ENCODE peak calls at places on chromosome 5, in six cellular contexts. S is left cardiac atrium; J is WTC11; G is activated CD8-positive, alpha-beta T cell treated with anti-CD3 and anti-CD28 coated beads, Interleukin-2, amount 10 ng/mL, durations not matched to agents 7 days and 5 days; P is aorta; Y is activated CD8-positive, alpha-beta memory T cell treated with anti-CD3 and anti-CD28 coated beads, Interleukin-2, amount 10 ng/mL, durations not matched to agents 7 days and 5 days. I is an unnamed sample.

GRCh38 chr5:14881826-14882225 is 10.2 kb upstream of the ANKH start:
- ATAC-seq in S (peak), J (no peak), G (no peak), P (no peak), Y (no peak), I (no peak)

GRCh38 chr5:55134053-55134722 is 25.8 kb upstream of the GPX8 start:
- ATAC-seq in S (no peak), J (no peak), G (peak), P (no peak), Y (peak), I (no peak)

GRCh38 chr5:53884411-53884810 is 324.0 kb downstream of the NDUFS4 start:
- ATAC-seq in S (no peak), J (no peak), G (no peak), P (no peak), Y (no peak), I (no peak)

GRCh38 chr5:68171101-68171558 is 44.4 kb upstream of the PIK3R1 start:
- ATAC-seq in S (peak), J (no peak), G (no peak), P (peak), Y (no peak), I (peak)

GRCh38 chr5:83827111-83827541 is 106.5 kb upstream of the HAPLN1 start:
- ATAC-seq in S (peak), J (no peak), G (no peak), P (peak), Y (no peak), I (peak)

GRCh38 chr5:159163700-159164044 is 45.7 kb downstream of the RNF145 start:
- ATAC-seq in S (no peak), J (no peak), G (no peak), P (no peak), Y (no peak), I (no peak)

GRCh38 chr5:61322738-61323429 is 9.2 kb upstream of the ZSWIM6 start:
- ATAC-seq in S (no peak), J (no peak), G (no peak), P (no peak), Y (no peak), I (no peak)

GRCh38 chr5:74288448-74289109 is 351.9 kb downstream of the ENC1 start:
- ATAC-seq in S (peak), J (no peak), G (no peak), P (peak), Y (no peak), I (peak)

GRCh38 chr5:10145922-10146321 is 103.8 kb downstream of the ATPSCKMT start:
- ATAC-seq in S (no peak), J (peak), G (no peak), P (no peak), Y (no peak), I (no peak)

GRCh38 chr5:130099001-130099400 is 194.7 kb downstream of the CHSY3 start:
- ATAC-seq in S (no peak), J (no peak), G (no peak), P (no peak), Y (no peak), I (no peak)

GRCh38 chr5:59837071-59837470 is 56.5 kb downstream of the PDE4D start:
- ATAC-seq in S (no peak), J (no peak), G (no peak), P (no peak), Y (no peak), I (no peak)

GRCh38 chr5:73152411-73153388 is 20.3 kb upstream of the TMEM174 start:
- ATAC-seq in S (no peak), J (peak), G (no peak), P (no peak), Y (no peak), I (no peak)

GRCh38 chr5:89967806-89968444 is 441.6 kb downstream of the CETN3 start:
- ATAC-seq in S (no peak), J (no peak), G (no peak), P (no peak), Y (no peak), I (no peak)

GRCh38 chr5:1097381-1097893 is 14.4 kb downstream of the SLC12A7 start:
- ATAC-seq in S (no peak), J (no peak), G (no peak), P (no peak), Y (no peak), I (no peak)

GRCh38 chr5:45281081-45281480 is 415.1 kb downstream of the HCN1 start:
- ATAC-seq in S (no peak), J (peak), G (no peak), P (no peak), Y (no peak), I (no peak)

GRCh38 chr5:90983148-90983547 is 400.0 kb downstream of the ARRDC3 start:
- ATAC-seq in S (peak), J (no peak), G (no peak), P (no peak), Y (no peak), I (peak)

GRCh38 chr5:114830114-114830513 is 339.6 kb downstream of the TRIM36 start:
- ATAC-seq in S (no peak), J (no peak), G (no peak), P (no peak), Y (no peak), I (no peak)

GRCh38 chr5:178385472-178385853 is 152.9 kb upstream of the PHYKPL start:
- ATAC-seq in S (no peak), J (no peak), G (no peak), P (no peak), Y (no peak), I (no peak)

GRCh38 chr5:1112596-1113331 is 901 bp upstream of the SLC12A7 start:
- ATAC-seq in S (no peak), J (no peak), G (no peak), P (no peak), Y (no peak), I (no peak)

GRCh38 chr5:12624776-12625560 is 720.7 kb upstream of the CTNND2 start:
- ATAC-seq in S (no peak), J (peak), G (no peak), P (no peak), Y (no peak), I (no peak)